ENCODE peak calls at places on chromosome 2, in four cellular contexts. V, G, K and M are unnamed samples.

GRCh38 chr2:505931-506330 is 171.3 kb downstream of the TMEM18 start:
- DNase-seq in V (no peak), G (no peak), K (no peak), M (no peak)

GRCh38 chr2:16785072-16785638 is 119.5 kb upstream of the CYRIA start:
- DNase-seq in V (no peak), G (no peak), K (no peak), M (no peak)

GRCh38 chr2:79580175-79580574 is 67.3 kb downstream of the CTNNA2 start:
- DNase-seq in V (no peak), G (peak), K (no peak), M (no peak)

GRCh38 chr2:7111626-7112025 is 194.4 kb downstream of the RNF144A start:
- DNase-seq in V (no peak), G (peak), K (no peak), M (no peak)

GRCh38 chr2:120367649-120368048 is 21.7 kb downstream of the INHBB start:
- DNase-seq in V (no peak), G (no peak), K (no peak), M (peak)

GRCh38 chr2:231099918-231100317 is 24.9 kb downstream of the HTR2B start:
- DNase-seq in V (no peak), G (peak), K (no peak), M (no peak)

GRCh38 chr2:153595939-153596338 is 117.4 kb upstream of the RPRM start:
- DNase-seq in V (no peak), G (peak), K (no peak), M (peak)

GRCh38 chr2:20622731-20623130 is 28.2 kb downstream of the HS1BP3 start:
- DNase-seq in V (no peak), G (no peak), K (no peak), M (no peak)

GRCh38 chr2:133788391-133788790 is 220.1 kb upstream of the NCKAP5 start:
- DNase-seq in V (no peak), G (no peak), K (no peak), M (no peak)

GRCh38 chr2:170530284-170530745 is 184.8 kb upstream of the SP5 start:
- DNase-seq in V (no peak), G (peak), K (peak), M (no peak)

GRCh38 chr2:101630224-101630949 is 67.1 kb upstream of the MAP4K4 start:
- DNase-seq in V (no peak), G (peak), K (peak), M (no peak)

GRCh38 chr2:8525582-8526402 is 156.1 kb upstream of the ID2 start:
- DNase-seq in V (no peak), G (peak), K (peak), M (no peak)

GRCh38 chr2:195695002-195695631 is 38.1 kb downstream of the SLC39A10 start:
- DNase-seq in V (no peak), G (no peak), K (no peak), M (no peak)

GRCh38 chr2:101012706-101013181 is 10.7 kb downstream of the RPL31 start:
- DNase-seq in V (peak), G (peak), K (peak), M (peak)

GRCh38 chr2:128236491-128237035 is 82.1 kb downstream of the HS6ST1 start:
- DNase-seq in V (no peak), G (no peak), K (no peak), M (no peak)

GRCh38 chr2:234029150-234029733 is 21.3 kb upstream of the SPP2 start:
- DNase-seq in V (no peak), G (peak), K (no peak), M (no peak)

GRCh38 chr2:37588316-37588777 is 83.1 kb downstream of the CDC42EP3 start:
- DNase-seq in V (no peak), G (no peak), K (no peak), M (peak)

GRCh38 chr2:15733867-15734765 is 142.4 kb downstream of the DDX1 start:
- DNase-seq in V (no peak), G (peak), K (no peak), M (no peak)

GRCh38 chr2:241673797-241674725 is 12.6 kb downstream of the DTYMK start:
- DNase-seq in V (no peak), G (peak), K (no peak), M (no peak)

GRCh38 chr2:38376346-38376682 is 759 bp downstream of the ATL2 start:
- DNase-seq in V (peak), G (peak), K (peak), M (peak)

GRCh38 chr2:42117923-42118758 is 51.0 kb upstream of the EML4 start:
- DNase-seq in V (no peak), G (peak), K (no peak), M (peak)

GRCh38 chr2:219433666-219434467 is 776 bp upstream of the SPEG start:
- DNase-seq in V (no peak), G (peak), K (no peak), M (no peak)

GRCh38 chr2:175004980-175005832 is at the start of gene CHN1:
- DNase-seq in V (peak), G (peak), K (peak), M (peak)

GRCh38 chr2:32210767-32211408 is 45.2 kb downstream of the SLC30A6 start:
- DNase-seq in V (no peak), G (no peak), K (no peak), M (no peak)

GRCh38 chr2:191030521-191031154 is 16.7 kb upstream of the STAT1 start:
- DNase-seq in V (peak), G (peak), K (peak), M (peak)

GRCh38 chr2:48541696-48542389 is 11.9 kb downstream of the STON1 start:
- DNase-seq in V (no peak), G (no peak), K (no peak), M (no peak)

GRCh38 chr2:189821953-189822748 is 37.9 kb downstream of the PMS1 start:
- DNase-seq in V (no peak), G (peak), K (no peak), M (peak)

GRCh38 chr2:74911061-74911460 is 47.4 kb upstream of the POLE4 start:
- DNase-seq in V (no peak), G (no peak), K (no peak), M (no peak)

GRCh38 chr2:194166818-194167217 is 1490.2 kb upstream of the SLC39A10 start:
- DNase-seq in V (no peak), G (peak), K (no peak), M (peak)

GRCh38 chr2:149613712-149614111 is 26.1 kb upstream of the MMADHC start:
- DNase-seq in V (no peak), G (no peak), K (no peak), M (no peak)

GRCh38 chr2:204849887-204850286 is 304.6 kb downstream of the PARD3B start:
- DNase-seq in V (no peak), G (no peak), K (peak), M (no peak)

GRCh38 chr2:239225456-239225855 is 175.4 kb downstream of the HDAC4 start:
- DNase-seq in V (no peak), G (no peak), K (no peak), M (no peak)

GRCh38 chr2:178271629-178272333 is 77.5 kb downstream of the OSBPL6 start:
- DNase-seq in V (no peak), G (no peak), K (no peak), M (no peak)

GRCh38 chr2:1488851-1489250 is 75.6 kb downstream of the TPO start:
- DNase-seq in V (no peak), G (no peak), K (no peak), M (no peak)